ENCODE peak calls at places on chromosome 17, in six cellular contexts. Y is tibial nerve, M is stomach, B is heart left ventricle, H is Peyer's patch, V is Karpas-422. Z is an unnamed sample.
A peak's percentile ranks its signal among the peaks of the same experiment; 100 is the strongest.

GRCh38 chr17:8081876-8082275 is 5.6 kb downstream of the ALOX12B start:
- DNase-seq in Y (no peak), M (no peak), B (no peak), H (no peak), V (no peak), Z (no peak)

GRCh38 chr17:68981288-68981687 is 26.1 kb upstream of the ABCA8 start:
- DNase-seq in Y (peak; percentile 84), M (peak; percentile 29), B (peak; percentile 68), H (no peak), V (no peak), Z (peak; percentile 38)

GRCh38 chr17:70161519-70161918 is 7.8 kb upstream of the KCNJ2 start:
- DNase-seq in Y (no peak), M (no peak), B (no peak), H (no peak), V (no peak), Z (no peak)

GRCh38 chr17:8126306-8127066 is 2.6 kb upstream of the HES7 start:
- DNase-seq in Y (peak; percentile 23), M (no peak), B (peak; percentile 49), H (no peak), V (peak; percentile 84), Z (no peak)

GRCh38 chr17:42184717-42185496 is at the start of gene HCRT:
- DNase-seq in Y (no peak), M (no peak), B (no peak), H (no peak), V (no peak), Z (no peak)

GRCh38 chr17:12048843-12049473 is 28.3 kb downstream of the MAP2K4 start:
- DNase-seq in Y (no peak), M (no peak), B (no peak), H (no peak), V (no peak), Z (no peak)

GRCh38 chr17:31418773-31419350 is 27.4 kb downstream of the RAB11FIP4 start:
- DNase-seq in Y (no peak), M (no peak), B (no peak), H (no peak), V (no peak), Z (no peak)

GRCh38 chr17:5868916-5869475 is 201.2 kb upstream of the WSCD1 start:
- DNase-seq in Y (no peak), M (no peak), B (no peak), H (no peak), V (no peak), Z (no peak)

GRCh38 chr17:45261577-45262515 is at the start of gene SPATA32:
- DNase-seq in Y (no peak), M (peak; percentile 73), B (peak; percentile 60), H (peak; percentile 67), V (no peak), Z (no peak)

GRCh38 chr17:48715496-48716399 is 6.6 kb downstream of the PRAC1 start:
- DNase-seq in Y (no peak), M (no peak), B (no peak), H (no peak), V (no peak), Z (no peak)

GRCh38 chr17:44768505-44769142 is 9.8 kb downstream of the ADAM11 start:
- DNase-seq in Y (no peak), M (no peak), B (no peak), H (no peak), V (no peak), Z (no peak)

GRCh38 chr17:80584171-80584905 is 39.7 kb downstream of the RPTOR start:
- DNase-seq in Y (no peak), M (no peak), B (no peak), H (no peak), V (no peak), Z (no peak)

GRCh38 chr17:81528651-81529436 is 667 bp downstream of the FSCN2 start:
- DNase-seq in Y (no peak), M (no peak), B (no peak), H (no peak), V (no peak), Z (no peak)

GRCh38 chr17:17790673-17791464 is 45.9 kb downstream of the SREBF1 start:
- DNase-seq in Y (no peak), M (no peak), B (no peak), H (no peak), V (no peak), Z (no peak)

GRCh38 chr17:52297230-52298010 is 138.9 kb upstream of the CA10 start:
- DNase-seq in Y (no peak), M (no peak), B (no peak), H (no peak), V (peak; percentile 42), Z (no peak)

GRCh38 chr17:149897-150575 is 12.7 kb downstream of the SCGB1C2 start:
- DNase-seq in Y (no peak), M (no peak), B (peak; percentile 0), H (peak; percentile 4), V (no peak), Z (no peak)

GRCh38 chr17:19418312-19418992 is 7.4 kb downstream of the RNF112 start:
- DNase-seq in Y (peak; percentile 27), M (no peak), B (no peak), H (no peak), V (peak; percentile 54), Z (no peak)

GRCh38 chr17:7354262-7354781 is 634 bp upstream of the TMEM95 start:
- DNase-seq in Y (no peak), M (no peak), B (no peak), H (no peak), V (peak; percentile 48), Z (no peak)

GRCh38 chr17:64507418-64507766 is 615 bp downstream of the CEP95 start:
- DNase-seq in Y (peak; percentile 26), M (no peak), B (no peak), H (no peak), V (peak; percentile 86), Z (no peak)

DNA sequence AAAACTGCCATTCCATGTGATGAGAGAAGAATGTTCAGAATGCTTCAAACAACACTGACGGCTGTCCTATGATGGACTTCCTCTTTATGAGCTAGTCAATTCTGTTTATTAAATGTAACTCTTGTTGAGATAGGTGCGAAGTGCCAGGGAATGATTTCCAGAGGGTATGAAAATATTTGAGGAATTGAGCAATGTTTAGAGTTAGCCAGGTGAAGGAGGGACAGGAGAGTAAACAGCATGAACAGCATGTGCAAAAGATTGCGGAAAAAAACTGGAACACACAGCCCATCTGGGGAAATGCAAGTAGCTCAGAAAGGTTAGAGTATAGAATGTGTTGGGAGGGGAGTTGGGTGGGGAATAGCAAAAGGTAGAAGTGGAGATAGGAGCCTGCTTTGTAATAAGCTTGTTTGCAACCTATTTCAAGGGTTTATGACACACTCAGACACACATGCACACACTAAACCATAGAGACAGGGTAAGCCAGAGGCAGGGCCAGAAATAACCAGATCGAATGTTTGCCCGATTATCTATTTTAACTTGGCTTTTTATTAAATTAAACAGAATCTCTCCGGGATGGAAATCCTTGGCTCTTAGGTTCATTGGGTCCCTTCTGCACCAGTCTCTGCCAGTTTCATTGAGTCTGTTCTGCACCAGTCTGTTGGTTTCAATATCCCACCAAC is 135.6 kb upstream of the COX10 start:
- DNase-seq in Y (no peak), M (no peak), B (no peak), H (no peak), V (no peak), Z (no peak)
- H3K9me3 ChIP-seq in Y (no peaks in the 10 kb centered on the region), M (peaks cover under 1% of the 10 kb centered on the region), B (no peaks in the 10 kb centered on the region), H (no peaks in the 10 kb centered on the region), V (no peaks in the 10 kb centered on the region), Z (no peaks in the 10 kb centered on the region)

GRCh38 chr17:76266244-76266938 is 1.2 kb downstream of the UBALD2 start:
- DNase-seq in Y (no peak), M (no peak), B (no peak), H (peak; percentile 55), V (peak; percentile 51), Z (no peak)
- H3K4me1 ChIP-seq in Y (no peaks in the 10 kb centered on the region), M (peaks cover 84% of the 10 kb centered on the region), B (peaks cover 11% of the 10 kb centered on the region), H (peaks cover 69% of the 10 kb centered on the region), V (peaks cover 57% of the 10 kb centered on the region), Z (peaks cover 29% of the 10 kb centered on the region)

DNA sequence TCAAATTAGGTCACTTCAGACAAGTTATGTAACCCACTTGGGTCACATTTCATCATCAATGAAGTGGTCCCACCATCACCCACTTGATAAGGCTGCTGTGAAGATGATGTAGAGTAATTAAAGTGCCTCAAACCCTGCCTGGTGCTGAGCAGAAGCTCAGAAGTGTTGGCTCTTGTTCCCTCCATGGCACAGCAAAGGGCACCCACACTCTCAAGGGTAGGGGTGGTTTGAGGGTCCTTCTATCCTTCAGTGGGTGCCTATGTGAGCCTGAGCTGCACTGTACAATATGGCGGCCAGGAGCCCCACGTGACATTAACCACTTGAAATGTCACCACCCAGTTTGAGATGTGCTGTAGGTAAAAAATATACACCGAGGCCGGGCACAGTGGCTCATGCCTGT is 71.5 kb downstream of the CYTH1 start:
- DNase-seq in Y (no peak), M (no peak), B (no peak), H (no peak), V (no peak), Z (no peak)
- H3K27ac ChIP-seq in Y (no peak overlapping the region), M (no peak overlapping the region), B (no peak overlapping the region), H (peak overlapping the region; percentile 6), V (no peak overlapping the region), Z (no peak overlapping the region)

DNA sequence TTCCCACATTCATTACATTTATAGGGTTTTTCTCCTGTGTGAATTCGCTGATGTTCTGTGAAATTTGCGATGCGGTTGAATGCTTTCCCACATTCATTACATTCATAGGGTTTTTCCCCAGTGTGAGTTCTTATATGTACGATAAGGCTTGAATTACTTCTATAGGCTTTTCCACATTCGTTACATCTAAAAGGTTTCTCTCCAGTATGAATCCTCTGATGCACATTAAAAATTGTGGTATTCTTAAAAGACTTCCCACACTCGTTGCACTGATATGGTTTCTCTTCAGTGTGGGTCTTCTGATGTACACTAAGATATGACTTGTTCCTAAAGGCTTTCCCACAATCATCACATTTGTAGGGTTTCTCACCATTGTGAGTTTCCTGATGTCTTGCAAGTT is 30.4 kb downstream of the ZNF624 start:
- DNase-seq in Y (no peak), M (no peak), B (no peak), H (no peak), V (no peak), Z (no peak)
- H3K9me3 ChIP-seq in Y (peaks cover 23% of the 10 kb centered on the region), M (peaks cover 50% of the 10 kb centered on the region), B (peaks cover 31% of the 10 kb centered on the region), H (peaks cover 76% of the 10 kb centered on the region), V (peaks cover 52% of the 10 kb centered on the region), Z (peaks cover 18% of the 10 kb centered on the region)

DNA sequence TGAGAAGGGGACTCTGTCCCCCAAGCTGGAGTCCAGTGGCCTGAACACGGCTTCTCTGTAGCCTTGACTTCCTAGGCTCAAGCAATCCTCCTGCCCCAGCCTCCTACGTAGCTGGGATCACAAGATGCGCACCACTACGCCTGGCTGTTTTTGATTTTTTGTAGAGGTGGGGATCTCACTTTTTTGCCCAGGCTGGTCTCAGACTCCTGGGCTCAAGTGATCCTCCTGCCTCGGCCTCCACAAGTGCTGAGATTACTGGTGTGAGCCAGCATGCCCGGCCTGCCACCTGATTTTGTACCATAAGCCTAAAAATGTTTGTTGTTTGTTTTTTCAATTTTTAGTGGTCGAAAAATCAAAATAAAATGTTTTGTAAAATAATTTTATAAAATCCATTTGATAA is 19.2 kb downstream of the PAFAH1B1 start:
- DNase-seq in Y (no peak), M (no peak), B (no peak), H (no peak), V (no peak), Z (no peak)
- H3K4me1 ChIP-seq in Y (no peaks in the 10 kb centered on the region), M (peaks cover 94% of the 10 kb centered on the region), B (no peaks in the 10 kb centered on the region), H (peaks cover 21% of the 10 kb centered on the region), V (peaks cover 8% of the 10 kb centered on the region), Z (peaks cover 20% of the 10 kb centered on the region)

Z was measured in lung.